ENCODE peak calls at places on chromosomes 4 and X, in five cellular contexts. R is HFF-Myc, O is T-helper 9 cell, M is left ventricle myocardium inferior, W is AG20443. G is an unnamed sample.

GRCh38 chrX:54786972-54787371 is 11.1 kb downstream of the ITIH6 start:
- DNase-seq in R (no peak), W (no peak), M (no peak), O (peak), G (no peak)

GRCh38 chrX:105463483-105463882 is 243.0 kb upstream of the TEX13A start:
- DNase-seq in M (no peak), O (no peak), R (no peak), W (no peak), G (no peak)

GRCh38 chrX:122641136-122641535 is 542.9 kb upstream of the GRIA3 start:
- DNase-seq in W (no peak), O (no peak), M (no peak), R (no peak), G (no peak)

GRCh38 chrX:44155126-44155525 is 181.9 kb upstream of the NDP start:
- DNase-seq in R (no peak), O (no peak), W (no peak), M (no peak), G (no peak)

GRCh38 chr4:189092596-189092995 is 848.1 kb upstream of the FRG1 start:
- DNase-seq in M (no peak), R (no peak), O (no peak), W (no peak), G (no peak)

GRCh38 chrX:46953597-46953996 is 41.4 kb downstream of the JADE3 start:
- DNase-seq in R (no peak), O (no peak), W (no peak), M (no peak), G (no peak)

GRCh38 chr4:16225139-16225538 is 1.1 kb downstream of the TAPT1 start:
- DNase-seq in W (peak), O (no peak), M (no peak), R (no peak), G (no peak)

GRCh38 chr4:110294165-110294564 is 95.8 kb upstream of the ELOVL6 start:
- DNase-seq in W (no peak), O (no peak), R (no peak), M (no peak), G (no peak)

GRCh38 chr4:179417357-179417756 is 1975.1 kb upstream of the AGA start:
- DNase-seq in R (no peak), W (no peak), O (no peak), M (no peak), G (no peak)

GRCh38 chrX:102835504-102836146 is 101.4 kb upstream of the RAB40AL start:
- DNase-seq in W (peak), M (no peak), R (no peak), O (no peak), G (peak)

GRCh38 chr4:173990126-173990878 is 293.2 kb downstream of the FBXO8 start:
- DNase-seq in R (peak), W (peak), M (no peak), O (no peak), G (peak)

GRCh38 chr4:139368990-139369389 is 66.7 kb upstream of the NDUFC1 start:
- DNase-seq in O (no peak), M (no peak), W (no peak), R (no peak), G (peak)

GRCh38 chrX:153662266-153662665 is 11.3 kb downstream of the PNCK start:
- DNase-seq in R (no peak), W (no peak), M (peak), O (peak), G (no peak)

GRCh38 chrX:135331525-135331924 is 22.2 kb downstream of the ETDC start:
- DNase-seq in M (no peak), O (no peak), W (no peak), R (no peak), G (no peak)

GRCh38 chr4:25236971-25237370 is 3.1 kb downstream of the PI4K2B start:
- DNase-seq in R (no peak), M (no peak), W (no peak), O (no peak), G (no peak)

GRCh38 chrX:109719262-109719661 is 13.8 kb downstream of the ACSL4 start:
- DNase-seq in W (no peak), O (no peak), M (no peak), R (no peak), G (no peak)

GRCh38 chr4:26860922-26861433 is 337 bp downstream of the STIM2 start:
- DNase-seq in W (peak), O (peak), R (no peak), M (peak), G (no peak)

GRCh38 chr4:54213812-54214211 is 15.3 kb upstream of the PDGFRA start:
- DNase-seq in M (no peak), O (no peak), W (peak), R (no peak), G (no peak)

GRCh38 chrX:127138218-127138617 is 318.7 kb downstream of the PRR32 start:
- DNase-seq in O (no peak), W (no peak), R (no peak), M (no peak), G (no peak)

GRCh38 chr4:163072222-163072621 is 94.5 kb downstream of the NAF1 start:
- DNase-seq in W (no peak), R (no peak), M (no peak), O (no peak), G (no peak)

GRCh38 chr4:63085091-63085490 is 1324.2 kb downstream of the TECRL start:
- DNase-seq in M (no peak), W (no peak), R (no peak), O (no peak), G (no peak)

GRCh38 chr4:8376361-8377102 is 64.0 kb downstream of the ACOX3 start:
- DNase-seq in W (no peak), O (no peak), M (peak), R (no peak), G (no peak)

GRCh38 chr4:99826016-99826415 is 9.4 kb downstream of the DAPP1 start:
- DNase-seq in M (no peak), R (no peak), W (no peak), O (no peak), G (no peak)

GRCh38 chrX:13024911-13025454 is 19.4 kb downstream of the FAM9C start:
- DNase-seq in O (no peak), R (no peak), W (no peak), M (no peak), G (no peak)

GRCh38 chr4:31613946-31614623 is 893.9 kb downstream of the PCDH7 start:
- DNase-seq in O (no peak), M (no peak), R (no peak), W (no peak), G (no peak)

GRCh38 chr4:181301735-181302380 is 941.3 kb upstream of the TENM3 start:
- DNase-seq in W (peak), R (no peak), O (no peak), M (peak), G (peak)

GRCh38 chrX:138748480-138748879 is 37.0 kb upstream of the FGF13 start:
- DNase-seq in R (no peak), M (no peak), O (no peak), W (peak), G (no peak)

GRCh38 chr4:184238072-184238743 is 20.5 kb upstream of the ENPP6 start:
- DNase-seq in R (no peak), W (no peak), M (no peak), O (no peak), G (no peak)

GRCh38 chrX:114049063-114049462 is 534.8 kb upstream of the HTR2C start:
- DNase-seq in W (no peak), M (no peak), O (no peak), R (no peak), G (no peak)

GRCh38 chrX:21529771-21530170 is 128.4 kb downstream of the KLHL34 start:
- DNase-seq in M (no peak), O (no peak), W (no peak), R (no peak), G (no peak)

GRCh38 chrX:153032397-153033118 is 23.7 kb upstream of the PNMA3 start:
- DNase-seq in O (peak), R (no peak), M (peak), W (peak), G (no peak)

GRCh38 chrX:117743469-117744251 is 372.9 kb downstream of the KLHL13 start:
- DNase-seq in W (no peak), M (no peak), O (no peak), R (no peak), G (no peak)

GRCh38 chr4:53192496-53192895 is 173.4 kb downstream of the SCFD2 start:
- DNase-seq in O (no peak), R (no peak), M (no peak), W (no peak), G (no peak)